ENCODE peak calls at places on chromosomes 1 and 21, in six cellular contexts. V is pancreas, G is Calu3, M is RWPE2, Y is hepatocyte, Z is brain microvascular endothelial cell. Q is an unnamed sample.

GRCh38 chr21:33196956-33197374 is 32.8 kb upstream of the IFNAR2 start:
- DNase-seq in V (peak; percentile 53), G (peak; percentile 58), M (no peak), Y (peak; percentile 90), Z (peak; percentile 47), Q (no peak)

GRCh38 chr1:13824626-13825025 is 124.6 kb downstream of the PRDM2 start:
- DNase-seq in V (no peak), G (no peak), M (peak; percentile 10), Y (no peak), Z (no peak), Q (peak; percentile 64)

GRCh38 chr1:25006770-25007169 is 76.7 kb upstream of the RUNX3 start:
- DNase-seq in V (peak; percentile 47), G (peak; percentile 38), M (no peak), Y (peak; percentile 30), Z (peak; percentile 54), Q (no peak)

GRCh38 chr1:212241445-212242287 is 43.5 kb upstream of the PPP2R5A start:
- DNase-seq in V (no peak), G (no peak), M (no peak), Y (no peak), Z (no peak), Q (no peak)

GRCh38 chr1:205041998-205042910 is 758 bp upstream of the CNTN2 start:
- DNase-seq in V (no peak), G (no peak), M (no peak), Y (no peak), Z (no peak), Q (no peak)

GRCh38 chr1:243883551-243883950 is 33.5 kb upstream of the AKT3 start:
- DNase-seq in V (no peak), G (no peak), M (no peak), Y (no peak), Z (peak; percentile 77), Q (no peak)

GRCh38 chr1:180536796-180537372 is 21.9 kb upstream of the OVAAL start:
- DNase-seq in V (no peak), G (no peak), M (no peak), Y (no peak), Z (no peak), Q (no peak)

GRCh38 chr1:84298688-84299535 is 2.6 kb upstream of the SAMD13 start:
- DNase-seq in V (peak; percentile 75), G (peak; percentile 50), M (peak; percentile 52), Y (peak; percentile 39), Z (no peak), Q (no peak)

GRCh38 chr21:31233711-31234110 is 110.3 kb downstream of the TIAM1 start:
- DNase-seq in V (no peak), G (no peak), M (no peak), Y (no peak), Z (no peak), Q (no peak)

GRCh38 chr21:38987551-38988210 is 182.0 kb downstream of the ETS2 start:
- DNase-seq in V (no peak), G (no peak), M (no peak), Y (no peak), Z (no peak), Q (no peak)

GRCh38 chr1:116002781-116003455 is 26.6 kb downstream of the SLC22A15 start:
- DNase-seq in V (peak; percentile 48), G (no peak), M (no peak), Y (no peak), Z (no peak), Q (no peak)

GRCh38 chr1:198333744-198334143 is 176.9 kb downstream of the NEK7 start:
- DNase-seq in V (no peak), G (no peak), M (no peak), Y (no peak), Z (no peak), Q (no peak)

GRCh38 chr1:155010211-155010918 is 7.8 kb downstream of the ZBTB7B start:
- DNase-seq in V (no peak), G (no peak), M (peak; percentile 45), Y (no peak), Z (no peak), Q (no peak)

GRCh38 chr1:118185083-118185899 is at the start of gene SPAG17:
- DNase-seq in V (peak; percentile 90), G (peak; percentile 76), M (no peak), Y (peak; percentile 92), Z (peak; percentile 57), Q (no peak)

GRCh38 chr1:117284408-117285215 is 73.9 kb upstream of the VTCN1 start:
- DNase-seq in V (no peak), G (peak; percentile 17), M (no peak), Y (peak; percentile 75), Z (peak; percentile 33), Q (no peak)

GRCh38 chr1:244291867-244292180 is 159.9 kb downstream of the ADSS2 start:
- DNase-seq in V (no peak), G (no peak), M (no peak), Y (no peak), Z (no peak), Q (no peak)

GRCh38 chr1:51168266-51168845 is 66.3 kb downstream of the C1orf185 start:
- DNase-seq in V (no peak), G (no peak), M (no peak), Y (no peak), Z (no peak), Q (no peak)

GRCh38 chr1:94531664-94532063 is 9.9 kb downstream of the F3 start:
- DNase-seq in V (no peak), G (no peak), M (no peak), Y (no peak), Z (no peak), Q (no peak)

GRCh38 chr1:66208631-66209030 is 325.3 kb upstream of the SGIP1 start:
- DNase-seq in V (no peak), G (no peak), M (no peak), Y (no peak), Z (no peak), Q (no peak)

GRCh38 chr21:44838038-44838895 is 20.4 kb upstream of the SUMO3 start:
- DNase-seq in V (no peak), G (no peak), M (no peak), Y (no peak), Z (no peak), Q (no peak)

GRCh38 chr1:59314776-59315528 is 18.1 kb downstream of the FGGY start:
- DNase-seq in V (no peak), G (no peak), M (no peak), Y (no peak), Z (no peak), Q (no peak)

GRCh38 chr1:85569737-85570404 is 10.7 kb upstream of the CCN1 start:
- DNase-seq in V (no peak), G (no peak), M (no peak), Y (no peak), Z (no peak), Q (no peak)

GRCh38 chr1:53063744-53064515 is 1.9 kb downstream of the PODN start:
- DNase-seq in V (no peak), G (no peak), M (no peak), Y (no peak), Z (no peak), Q (peak; percentile 71)

GRCh38 chr1:89966666-89967065 is 28.2 kb upstream of the ZNF326 start:
- DNase-seq in V (no peak), G (no peak), M (no peak), Y (no peak), Z (no peak), Q (no peak)

GRCh38 chr1:22662318-22662717 is 9.3 kb downstream of the C1QB start:
- DNase-seq in V (no peak), G (peak; percentile 6), M (no peak), Y (no peak), Z (peak; percentile 1), Q (no peak)

GRCh38 chr1:109926662-109927300 is 16.1 kb downstream of the CSF1 start:
- DNase-seq in V (no peak), G (no peak), M (no peak), Y (no peak), Z (peak; percentile 41), Q (no peak)

GRCh38 chr21:42351626-42352432 is 1.0 kb upstream of the TFF2 start:
- DNase-seq in V (no peak), G (no peak), M (no peak), Y (no peak), Z (no peak), Q (peak; percentile 62)

GRCh38 chr21:34743831-34744230 is 75.0 kb downstream of the CLIC6 start:
- DNase-seq in V (no peak), G (peak; percentile 59), M (peak; percentile 78), Y (no peak), Z (peak; percentile 18), Q (no peak)

GRCh38 chr21:33207471-33208149 is 22.1 kb upstream of the IFNAR2 start:
- DNase-seq in V (no peak), G (no peak), M (no peak), Y (no peak), Z (no peak), Q (no peak)

GRCh38 chr1:26516987-26517765 is 12.4 kb upstream of the RPS6KA1 start:
- DNase-seq in V (no peak), G (no peak), M (no peak), Y (no peak), Z (no peak), Q (no peak)

GRCh38 chr1:230715510-230715909 is 1.6 kb upstream of the AGT start:
- DNase-seq in V (no peak), G (no peak), M (no peak), Y (no peak), Z (no peak), Q (no peak)
- TF ChIP-seq CTCF in V (no peak), G (no peak), M (no peak), Y (peak; percentile 15), Z (peak; percentile 18), Q (no peak)

GRCh38 chr1:226111865-226112395 is 49.4 kb downstream of the H3-3A start:
- DNase-seq in V (peak; percentile 49), G (no peak), M (no peak), Y (no peak), Z (no peak), Q (no peak)
- TF ChIP-seq CTCF in V (no peak), G (no peak), M (no peak), Y (no peak), Z (no peak), Q (no peak)

GRCh38 chr1:207268753-207269511 is 52.5 kb upstream of the CD55 start:
- DNase-seq in V (no peak), G (no peak), M (no peak), Y (no peak), Z (no peak), Q (no peak)
- TF ChIP-seq CTCF in V (no peak), G (no peak), M (no peak), Y (no peak), Z (no peak), Q (no peak)

DNA sequence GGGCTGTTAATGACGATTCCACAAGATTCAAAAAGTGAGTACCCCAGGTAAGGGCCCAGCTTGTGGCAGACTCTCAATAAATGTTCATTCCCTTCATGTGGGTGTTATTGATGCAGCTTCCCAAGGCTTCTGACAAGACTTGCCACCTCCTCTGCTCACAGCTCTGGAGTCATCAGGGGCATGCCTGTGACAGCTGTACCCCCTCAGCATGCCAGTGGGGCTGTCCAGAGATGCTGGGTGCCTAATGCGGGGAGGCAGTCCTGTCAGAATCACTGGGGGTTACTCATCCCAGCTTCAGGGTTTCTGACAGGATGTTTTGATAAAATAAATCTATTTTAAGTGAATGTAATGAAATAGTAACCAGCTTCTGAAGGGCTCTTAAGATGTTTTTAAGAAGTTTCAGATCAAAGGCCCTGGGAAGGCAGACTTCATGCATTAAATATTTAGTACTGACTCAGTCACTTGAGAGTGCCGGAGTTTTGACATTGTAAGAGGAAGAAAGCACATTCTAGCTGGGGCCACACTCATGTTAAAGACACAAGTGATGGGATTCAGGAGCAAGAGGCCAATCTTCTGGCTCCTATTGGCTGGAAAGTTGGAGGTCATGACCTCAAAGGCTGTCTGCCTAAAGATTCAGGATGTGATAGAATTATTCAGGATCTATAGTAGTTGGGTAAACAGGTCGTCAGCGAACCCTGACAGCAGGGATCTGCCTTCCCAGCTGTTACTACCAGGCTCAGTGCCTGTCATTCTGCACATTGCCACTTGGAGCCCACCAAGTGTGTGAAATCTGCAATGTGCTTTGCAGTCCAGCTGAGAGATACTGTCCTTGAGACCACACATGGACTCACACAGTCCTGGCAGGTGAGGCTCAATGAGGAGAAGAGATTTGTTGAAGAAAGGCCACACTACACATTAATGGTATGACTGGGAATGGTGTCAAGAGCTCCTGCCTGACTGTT is 239.6 kb upstream of the BEND5 start:
- DNase-seq in V (no peak), G (no peak), M (no peak), Y (no peak), Z (no peak), Q (no peak)
- TF ChIP-seq CTCF in V (no peak), G (no peak), M (no peak), Y (no peak), Z (peak; percentile 4), Q (no peak)

Q was measured in osteocyte.